ENCODE peak calls at places on chromosomes 3 and 15, in nine cellular contexts. N is EL; V is NAMALWA; T is effector CD4-positive, alpha-beta T cell; G is NCI-H1694; D is NCI-H1092 treated with DMSO at 0.1 percent for 48 hours; W is HT-29; C is GM20000; E is psoas muscle. Y is an unnamed sample.

GRCh38 chr15:74631935-74632560 is 16.4 kb downstream of the CLK3 start:
- DNase-seq in N (peak), E (peak), W (peak), T (peak), G (no peak), D (peak), C (peak), V (peak), Y (no peak)

GRCh38 chr15:62737551-62737950 is 305.0 kb upstream of the TPM1 start:
- DNase-seq in T (no peak), N (peak), C (no peak), E (no peak), G (no peak), W (no peak), D (no peak), V (no peak), Y (no peak)

GRCh38 chr15:45668386-45668785 is 33.6 kb downstream of the SQOR start:
- DNase-seq in E (no peak), N (no peak), G (no peak), D (no peak), C (no peak), T (no peak), W (no peak), V (no peak), Y (no peak)

GRCh38 chr15:67720556-67721175 is 104.6 kb upstream of the SKOR1 start:
- DNase-seq in D (no peak), C (no peak), V (peak), G (no peak), W (peak), N (no peak), E (no peak), T (no peak), Y (no peak)

GRCh38 chr3:70298385-70298784 is 14.1 kb downstream of the MDFIC2 start:
- DNase-seq in N (no peak), G (no peak), C (no peak), D (no peak), V (no peak), T (no peak), W (no peak), E (no peak), Y (no peak)

GRCh38 chr3:186839874-186840641 is 2.5 kb upstream of the ADIPOQ start:
- DNase-seq in N (peak), V (no peak), G (no peak), E (no peak), W (no peak), C (no peak), T (no peak), D (no peak), Y (peak)

GRCh38 chr15:80560601-80561025 is 134.5 kb upstream of the ABHD17C start:
- DNase-seq in G (no peak), T (no peak), V (no peak), E (no peak), C (no peak), W (no peak), N (no peak), D (no peak), Y (peak)

GRCh38 chr3:106611841-106612240 is 743.0 kb upstream of the CBLB start:
- DNase-seq in C (no peak), T (no peak), E (no peak), D (no peak), V (no peak), N (no peak), G (no peak), W (no peak), Y (no peak)

GRCh38 chr15:61659571-61660190 is 400.6 kb downstream of the VPS13C start:
- DNase-seq in E (no peak), V (no peak), N (peak), G (no peak), D (no peak), C (no peak), W (no peak), T (no peak), Y (no peak)

GRCh38 chr3:188697127-188697526 is 474.6 kb upstream of the TPRG1 start:
- DNase-seq in W (no peak), G (no peak), V (peak), N (no peak), E (no peak), T (no peak), C (no peak), D (no peak), Y (no peak)

GRCh38 chr3:183253364-183253960 is 409 bp downstream of the B3GNT5 start:
- DNase-seq in V (no peak), C (peak), N (peak), W (peak), E (peak), D (no peak), T (peak), G (no peak), Y (no peak)

GRCh38 chr3:179887566-179887965 is 149.2 kb downstream of the PEX5L start:
- DNase-seq in N (no peak), T (no peak), G (no peak), E (no peak), W (no peak), D (no peak), V (no peak), C (no peak), Y (no peak)

GRCh38 chr15:86611392-86612040 is 531.8 kb downstream of the AGBL1 start:
- DNase-seq in T (no peak), G (no peak), N (peak), D (no peak), V (no peak), E (no peak), C (no peak), W (peak), Y (no peak)

GRCh38 chr15:87639305-87640011 is 617.1 kb downstream of the NTRK3 start:
- DNase-seq in W (no peak), V (no peak), E (no peak), T (no peak), D (no peak), G (no peak), C (no peak), N (no peak), Y (no peak)

GRCh38 chr3:102122527-102122926 is 273.2 kb downstream of the NFKBIZ start:
- DNase-seq in D (no peak), T (no peak), G (no peak), C (no peak), N (no peak), E (no peak), V (no peak), W (no peak), Y (no peak)